ENCODE peak calls at places on chromosomes 4 and X, in seven cellular contexts. I, R, E, C, H, G and B are unnamed samples.

GRCh38 chr4:16582526-16582925 is 315.9 kb downstream of the LDB2 start:
- DNase-seq in R (no peak), H (peak), C (no peak), G (no peak), E (no peak), I (no peak), B (no peak)

GRCh38 chr4:82694106-82694505 is 104.5 kb downstream of the SCD5 start:
- DNase-seq in G (no peak), I (no peak), H (no peak), R (no peak), C (no peak), E (no peak), B (no peak)

GRCh38 chrX:119376312-119376711 is 22.8 kb upstream of the SLC25A43 start:
- DNase-seq in R (no peak), C (no peak), E (no peak), H (no peak), G (no peak), I (no peak), B (no peak)

GRCh38 chrX:109537324-109537665 is 651 bp downstream of the NXT2 start:
- DNase-seq in G (no peak), C (no peak), E (no peak), H (no peak), I (no peak), R (no peak), B (peak)

GRCh38 chr4:170047774-170048354 is 21.7 kb upstream of the MFAP3L start:
- DNase-seq in H (peak), R (peak), I (peak), E (peak), G (peak), C (peak), B (no peak)

GRCh38 chrX:55668084-55668483 is 44.9 kb downstream of the FOXR2 start:
- DNase-seq in H (no peak), G (no peak), C (no peak), I (no peak), E (no peak), R (no peak), B (no peak)

GRCh38 chrX:65821721-65822496 is 154.5 kb downstream of the MSN start:
- DNase-seq in R (no peak), E (peak), G (no peak), H (no peak), C (no peak), I (no peak), B (peak)

GRCh38 chrX:39012561-39013209 is 211.4 kb downstream of the MID1IP1 start:
- DNase-seq in R (no peak), C (no peak), H (peak), I (no peak), G (no peak), E (no peak), B (no peak)

GRCh38 chr4:71283642-71284257 is 55.1 kb upstream of the SLC4A4 start:
- DNase-seq in G (no peak), E (no peak), H (no peak), I (no peak), C (no peak), R (no peak), B (no peak)

GRCh38 chrX:80765226-80765625 is 44.5 kb downstream of the BRWD3 start:
- DNase-seq in G (no peak), E (no peak), I (no peak), H (peak), R (no peak), C (no peak), B (no peak)

GRCh38 chrX:20237864-20238263 is 28.8 kb downstream of the RPS6KA3 start:
- DNase-seq in R (no peak), H (no peak), G (no peak), C (no peak), E (no peak), I (no peak), B (no peak)

GRCh38 chr4:87005690-87006461 is 71.1 kb downstream of the AFF1 start:
- DNase-seq in C (no peak), G (no peak), E (no peak), R (no peak), I (peak), H (peak), B (no peak)

GRCh38 chr4:147678796-147679549 is 5.0 kb downstream of the PRMT9 start:
- DNase-seq in C (no peak), I (no peak), H (peak), G (no peak), R (no peak), E (no peak), B (no peak)

GRCh38 chr4:142846105-142846728 is at the start of gene INPP4B:
- DNase-seq in I (peak), H (peak), R (peak), C (peak), E (peak), G (peak), B (peak)

GRCh38 chr4:139767168-139767567 is 101.5 kb downstream of the MGST2 start:
- DNase-seq in E (no peak), H (no peak), C (no peak), R (no peak), G (no peak), I (no peak), B (no peak)

GRCh38 chrX:50691820-50692219 is 122.2 kb downstream of the SHROOM4 start:
- DNase-seq in R (no peak), I (peak), C (peak), H (peak), G (peak), E (no peak), B (no peak)

GRCh38 chrX:292900-293897 is 12.0 kb downstream of the PLCXD1 start:
- DNase-seq in C (no peak), R (no peak), G (no peak), H (no peak), E (no peak), I (no peak), B (no peak)

GRCh38 chrX:19795289-19795688 is 92.1 kb downstream of the SH3KBP1 start:
- DNase-seq in H (no peak), C (no peak), R (no peak), G (no peak), E (no peak), I (no peak), B (no peak)

GRCh38 chrX:17553451-17553850 is 178.5 kb downstream of the NHS start:
- DNase-seq in C (no peak), G (no peak), E (no peak), H (peak), R (no peak), I (no peak), B (peak)

GRCh38 chr4:1664141-1664540 is 20.0 kb downstream of the FAM53A start:
- DNase-seq in E (no peak), G (no peak), R (no peak), I (no peak), C (no peak), H (no peak), B (no peak)

GRCh38 chr4:69214716-69215115 is at the start of gene UGT2B11:
- DNase-seq in R (no peak), G (no peak), H (no peak), E (no peak), I (no peak), C (no peak), B (no peak)

GRCh38 chr4:54541426-54542118 is 116.2 kb upstream of the KIT start:
- DNase-seq in G (no peak), C (no peak), E (no peak), I (no peak), H (no peak), R (no peak), B (no peak)

GRCh38 chr4:185838104-185838452 is 26.1 kb upstream of the SORBS2 start:
- DNase-seq in R (no peak), I (no peak), G (no peak), E (no peak), C (no peak), H (no peak), B (no peak)

GRCh38 chrX:39497717-39498265 is 600.0 kb downstream of the BCOR start:
- DNase-seq in I (no peak), C (no peak), E (no peak), H (no peak), G (no peak), R (no peak), B (no peak)

GRCh38 chrX:26442340-26442739 is 226.4 kb downstream of the MAGEB5 start:
- DNase-seq in C (peak), H (no peak), I (peak), R (peak), G (peak), E (no peak), B (no peak)

GRCh38 chr4:119080721-119081541 is 54.7 kb upstream of the MYOZ2 start:
- DNase-seq in G (no peak), C (no peak), E (no peak), H (no peak), I (no peak), R (no peak), B (no peak)

GRCh38 chrX:153769158-153769864 is 5.3 kb downstream of the PLXNB3 start:
- DNase-seq in R (no peak), E (no peak), I (no peak), G (no peak), H (no peak), C (no peak), B (no peak)

GRCh38 chrX:131397891-131398290 is 108.8 kb upstream of the IGSF1 start:
- DNase-seq in G (no peak), R (no peak), C (no peak), H (no peak), E (no peak), I (no peak), B (no peak)

GRCh38 chrX:17741123-17741511 is 3.8 kb downstream of the SCML1 start:
- DNase-seq in I (no peak), C (no peak), G (no peak), E (no peak), H (no peak), R (peak), B (no peak)

GRCh38 chr4:168737441-168738176 is 240.8 kb downstream of the PALLD start:
- DNase-seq in H (no peak), R (no peak), E (no peak), G (no peak), I (no peak), C (no peak), B (no peak)

GRCh38 chrX:104343408-104344129 is 88.8 kb upstream of the ESX1 start:
- DNase-seq in E (no peak), C (no peak), R (peak), G (peak), H (peak), I (no peak), B (peak)

GRCh38 chrX:140701480-140701879 is 8.1 kb upstream of the LINC00632 start:
- DNase-seq in G (peak), E (no peak), I (no peak), R (no peak), H (peak), C (peak), B (peak)

GRCh38 chrX:67563469-67564448 is 19.9 kb downstream of the AR start:
- DNase-seq in C (no peak), H (no peak), E (no peak), R (no peak), I (no peak), G (no peak), B (no peak)

GRCh38 chrX:75229774-75230173 is 44.1 kb upstream of the UPRT start:
- DNase-seq in C (no peak), R (no peak), H (no peak), I (no peak), E (no peak), G (no peak), B (no peak)

GRCh38 chrX:136577562-136577961 is 45.5 kb downstream of the VGLL1 start:
- DNase-seq in R (peak), H (peak), E (peak), C (peak), G (peak), I (peak), B (peak)

GRCh38 chrX:72621619-72622485 is 49.2 kb upstream of the HDAC8 start:
- DNase-seq in G (no peak), H (peak), C (no peak), E (no peak), R (no peak), I (no peak), B (peak)

GRCh38 chr4:8906668-8906970 is 35.0 kb upstream of the HMX1 start:
- DNase-seq in G (no peak), I (no peak), R (no peak), C (no peak), H (no peak), E (no peak), B (no peak)